ENCODE peak calls at places on chromosome 21, in four cellular contexts. G, V, X and K are unnamed samples.

GRCh38 chr21:43192501-43193081 is 23.8 kb downstream of the CRYAA start:
- DNase-seq in G (no peak), V (no peak), X (no peak), K (no peak)

GRCh38 chr21:38952890-38953289 is 147.2 kb downstream of the ETS2 start:
- DNase-seq in G (no peak), V (no peak), X (no peak), K (no peak)

GRCh38 chr21:42640486-42640885 is 12.9 kb upstream of the PDE9A start:
- DNase-seq in G (no peak), V (no peak), X (peak), K (peak)

GRCh38 chr21:45130324-45130774 is 56.0 kb downstream of the ADARB1 start:
- DNase-seq in G (peak), V (peak), X (peak), K (no peak)

GRCh38 chr21:46205121-46205520 is 20.9 kb upstream of the SPATC1L start:
- DNase-seq in G (no peak), V (no peak), X (no peak), K (no peak)

GRCh38 chr21:32524010-32524719 is 61.2 kb downstream of the TCP10L start:
- DNase-seq in G (peak), V (peak), X (no peak), K (no peak)

GRCh38 chr21:39612233-39613028 is at the start of gene B3GALT5:
- DNase-seq in G (peak), V (no peak), X (no peak), K (no peak)

GRCh38 chr21:41921089-41921819 is 32.6 kb downstream of the C2CD2 start:
- DNase-seq in G (no peak), V (no peak), X (peak), K (no peak)

GRCh38 chr21:31201548-31201947 is 142.5 kb downstream of the TIAM1 start:
- DNase-seq in G (no peak), V (no peak), X (peak), K (peak)

GRCh38 chr21:42883921-42884320 is 4.6 kb upstream of the WDR4 start:
- DNase-seq in G (no peak), V (no peak), X (no peak), K (no peak)

GRCh38 chr21:14923468-14923867 is 141.3 kb downstream of the NRIP1 start:
- DNase-seq in G (no peak), V (peak), X (no peak), K (no peak)

GRCh38 chr21:41817228-41817627 is 50.4 kb upstream of the RIPK4 start:
- DNase-seq in G (peak), V (peak), X (peak), K (peak)

GRCh38 chr21:42209801-42210479 is 9.0 kb upstream of the ABCG1 start:
- DNase-seq in G (peak), V (no peak), X (no peak), K (no peak)